ENCODE peak calls at places on chromosomes 1 and 21, in seven cellular contexts. N, X, V, I, Q, Y and C are unnamed samples.

GRCh38 chr1:35181790-35182455 is 11.0 kb downstream of the SFPQ start:
- DNase-seq in Q (no peak), I (no peak), V (no peak), X (no peak), Y (no peak), N (no peak), C (no peak)

GRCh38 chr1:44630116-44630515 is 44.2 kb downstream of the TMEM53 start:
- DNase-seq in Y (no peak), I (no peak), V (no peak), N (no peak), Q (no peak), X (peak; percentile 82), C (no peak)

GRCh38 chr1:6601865-6602668 is 602 bp downstream of the KLHL21 start:
- DNase-seq in X (peak; percentile 59), V (no peak), Y (peak; percentile 51), N (peak; percentile 57), I (no peak), Q (no peak), C (peak; percentile 37)

GRCh38 chr21:31514598-31514997 is 144.9 kb upstream of the SOD1 start:
- DNase-seq in V (no peak), Y (no peak), N (no peak), I (no peak), Q (no peak), X (no peak), C (no peak)

GRCh38 chr1:27418326-27418761 is 25.9 kb downstream of the GPR3 start:
- DNase-seq in I (no peak), Y (peak; percentile 66), V (no peak), Q (no peak), N (peak; percentile 78), X (peak; percentile 96), C (no peak)

GRCh38 chr1:30637183-30637969 is 86.0 kb downstream of the MATN1 start:
- DNase-seq in X (no peak), Y (no peak), V (no peak), N (peak; percentile 59), I (no peak), Q (no peak), C (no peak)

GRCh38 chr1:56548566-56548965 is 30.8 kb downstream of the PLPP3 start:
- DNase-seq in N (no peak), Y (no peak), Q (no peak), X (no peak), I (no peak), V (no peak), C (no peak)

GRCh38 chr1:205569411-205570172 is 62.2 kb downstream of the ELK4 start:
- DNase-seq in V (peak; percentile 88), X (no peak), Y (no peak), I (no peak), N (no peak), Q (no peak), C (no peak)

GRCh38 chr21:46097826-46098286 is at the start of gene COL6A2:
- DNase-seq in I (no peak), V (peak; percentile 94), Y (peak; percentile 75), Q (peak; percentile 15), N (peak; percentile 85), X (peak; percentile 71), C (peak; percentile 47)

GRCh38 chr1:201463071-201463552 is 5.9 kb downstream of the PHLDA3 start:
- DNase-seq in V (no peak), Y (no peak), X (no peak), I (no peak), N (no peak), Q (no peak), C (no peak)

GRCh38 chr1:31302749-31303441 is 6.1 kb downstream of the ZCCHC17 start:
- DNase-seq in Q (no peak), N (no peak), I (no peak), X (peak; percentile 10), V (no peak), Y (no peak), C (no peak)

GRCh38 chr1:226525750-226526149 is 22.8 kb upstream of the STUM start:
- DNase-seq in N (peak; percentile 48), V (no peak), Y (no peak), Q (no peak), I (no peak), X (peak; percentile 4), C (no peak)

GRCh38 chr1:221897312-221897711 is 155.4 kb upstream of the DUSP10 start:
- DNase-seq in X (peak; percentile 78), N (no peak), I (no peak), V (no peak), Q (no peak), Y (no peak), C (no peak)

GRCh38 chr1:203999618-204000017 is 73.3 kb upstream of the SOX13 start:
- DNase-seq in I (no peak), X (peak; percentile 33), Y (no peak), N (no peak), Q (no peak), V (no peak), C (no peak)

GRCh38 chr1:228151526-228151925 is 1.8 kb downstream of the GJC2 start:
- DNase-seq in V (no peak), Y (peak; percentile 13), Q (no peak), X (no peak), I (no peak), N (peak; percentile 32), C (no peak)

GRCh38 chr1:215682232-215682631 is 115.1 kb downstream of the KCTD3 start:
- DNase-seq in V (no peak), N (no peak), Q (no peak), I (no peak), X (peak; percentile 33), Y (no peak), C (no peak)

GRCh38 chr1:241825581-241825980 is 22.4 kb upstream of the EXO1 start:
- DNase-seq in X (peak; percentile 52), N (no peak), Y (no peak), Q (no peak), V (no peak), I (no peak), C (no peak)

GRCh38 chr1:201219481-201220387 is 29.1 kb downstream of the IGFN1 start:
- DNase-seq in Q (no peak), V (no peak), I (no peak), Y (no peak), N (no peak), X (no peak), C (no peak)

GRCh38 chr1:106727171-106727570 is 329.3 kb upstream of the PRMT6 start:
- DNase-seq in X (no peak), V (no peak), N (no peak), I (no peak), Y (no peak), Q (no peak), C (no peak)

GRCh38 chr1:4312024-4312423 is 342.4 kb upstream of the AJAP1 start:
- DNase-seq in I (no peak), X (no peak), N (no peak), V (no peak), Q (no peak), Y (no peak), C (no peak)

GRCh38 chr1:4318720-4319119 is 335.7 kb upstream of the AJAP1 start:
- DNase-seq in Y (no peak), Q (no peak), N (no peak), X (no peak), V (no peak), I (no peak), C (no peak)

GRCh38 chr1:4315202-4315601 is 339.2 kb upstream of the AJAP1 start:
- DNase-seq in Y (no peak), X (no peak), V (no peak), I (no peak), N (no peak), Q (no peak), C (no peak)

GRCh38 chr1:4317207-4317606 is 337.2 kb upstream of the AJAP1 start:
- DNase-seq in I (no peak), X (no peak), Q (no peak), N (no peak), V (no peak), Y (no peak), C (no peak)
- TF ChIP-seq CTCF in I (no peak), X (no peak), Q (no peak), N (no peak), V (no peak), Y (no peak), C (peak; percentile 12)

GRCh38 chr1:25485536-25486235 is 55.0 kb downstream of the MACO1 start:
- DNase-seq in X (no peak), N (no peak), I (no peak), V (no peak), Y (no peak), Q (no peak), C (no peak)

GRCh38 chr1:25484533-25484932 is 53.8 kb downstream of the MACO1 start:
- DNase-seq in V (no peak), Y (no peak), N (no peak), I (no peak), Q (no peak), X (no peak), C (no peak)

GRCh38 chr1:25484096-25484495 is 53.4 kb downstream of the MACO1 start:
- DNase-seq in N (peak; percentile 57), Y (peak; percentile 77), Q (no peak), X (no peak), V (no peak), I (no peak), C (no peak)

GRCh38 chr1:25487628-25488027 is 55.8 kb upstream of the LDLRAP1 start:
- DNase-seq in Y (no peak), I (no peak), X (no peak), V (no peak), N (no peak), Q (no peak), C (no peak)

DNA sequence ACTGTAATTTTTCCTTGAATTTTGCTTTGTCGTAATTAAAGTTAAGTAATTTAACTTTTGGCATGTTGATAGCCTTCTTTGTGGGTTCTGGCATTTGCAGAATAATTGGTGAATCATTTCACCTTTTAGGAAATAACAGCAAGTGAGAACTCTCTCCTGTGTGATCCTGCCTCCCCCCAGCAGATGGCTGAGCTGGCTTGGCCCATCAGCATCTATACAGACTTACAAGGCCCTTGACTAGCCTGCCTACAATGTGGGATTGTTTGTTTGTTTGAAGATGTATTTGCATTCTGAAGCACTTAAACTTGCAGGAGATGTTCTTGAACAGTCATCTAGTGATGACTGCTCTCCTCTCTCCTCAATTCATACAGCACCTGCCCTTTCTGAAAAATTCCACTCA is 55.9 kb downstream of the MACO1 start:
- DNase-seq in Q (no peak), Y (no peak), N (no peak), X (peak; percentile 76), I (no peak), V (no peak), C (no peak)
- TF ChIP-seq CTCF in Q (no peak), Y (no peak), N (no peak), X (peak; percentile 53), I (no peak), V (peak; percentile 44), C (peak; percentile 16)

GRCh38 chr1:2598329-2598931 is 11.9 kb downstream of the PRXL2B start:
- DNase-seq in I (no peak), X (no peak), Q (no peak), V (no peak), N (no peak), Y (no peak), C (no peak)
- TF ChIP-seq CTCF in I (no peak), X (no peak), Q (no peak), V (no peak), N (no peak), Y (no peak), C (no peak)

GRCh38 chr1:67522793-67523192 is 92.6 kb upstream of the SERBP1 start:
- DNase-seq in Q (no peak), Y (no peak), I (no peak), N (no peak), X (no peak), V (no peak), C (no peak)
- TF ChIP-seq CTCF in Q (no peak), Y (no peak), I (no peak), N (no peak), X (no peak), V (no peak), C (no peak)